ENCODE peak calls at places on chromosome 13, in four cellular contexts. K is K562, G is GM12891, L is HepG2. V is an unnamed sample.

GRCh38 chr13:84927442-84928169 is 871.6 kb downstream of the SLITRK6 start:
- DNase-seq in K (no peak), L (no peak), G (no peak), V (no peak)

GRCh38 chr13:83121904-83122303 is 760.4 kb downstream of the SLITRK1 start:
- DNase-seq in G (no peak), L (no peak), K (no peak), V (no peak)

GRCh38 chr13:49821216-49821820 is 28.8 kb upstream of the KPNA3 start:
- DNase-seq in K (no peak), G (no peak), L (no peak), V (no peak)

GRCh38 chr13:113924184-113924583 is 49.7 kb downstream of the C13orf46 start:
- DNase-seq in G (no peak), L (no peak), K (no peak), V (no peak)

GRCh38 chr13:99688776-99689175 is 187.5 kb downstream of the TM9SF2 start:
- DNase-seq in G (no peak), K (no peak), L (no peak), V (no peak)

GRCh38 chr13:101115762-101116161 is 300.5 kb downstream of the NALCN start:
- DNase-seq in G (no peak), K (no peak), L (no peak), V (no peak)

GRCh38 chr13:91406619-91407018 is 8.2 kb downstream of the GPC5 start:
- DNase-seq in K (peak), G (no peak), L (peak), V (no peak)

GRCh38 chr13:76512676-76513277 is 373.4 kb downstream of the KCTD12 start:
- DNase-seq in L (no peak), G (no peak), K (no peak), V (no peak)

GRCh38 chr13:95002968-95003813 is 290.8 kb upstream of the SOX21 start:
- DNase-seq in G (peak), K (no peak), L (no peak), V (no peak)

GRCh38 chr13:48580886-48581285 is 48.0 kb upstream of the RCBTB2 start:
- DNase-seq in L (no peak), G (no peak), K (no peak), V (no peak)

GRCh38 chr13:30803791-30804190 is 68.4 kb downstream of the ALOX5AP start:
- DNase-seq in L (no peak), G (no peak), K (no peak), V (no peak)

GRCh38 chr13:108281941-108282340 is 12.4 kb downstream of the TNFSF13B start:
- DNase-seq in K (no peak), L (no peak), G (no peak), V (no peak)

GRCh38 chr13:35478384-35479222 is 2.1 kb upstream of the MAB21L1 start:
- DNase-seq in K (no peak), G (no peak), L (no peak), V (no peak)

GRCh38 chr13:35474551-35474950 is 1.9 kb downstream of the MAB21L1 start:
- DNase-seq in G (no peak), L (no peak), K (no peak), V (no peak)

GRCh38 chr13:35479223-35479536 is 2.7 kb upstream of the MAB21L1 start:
- DNase-seq in L (no peak), K (no peak), G (no peak), V (no peak)

GRCh38 chr13:35475131-35475959 is 1.1 kb downstream of the MAB21L1 start:
- DNase-seq in G (no peak), K (no peak), L (no peak), V (no peak)

GRCh38 chr13:35475960-35476943 is at the start of gene MAB21L1:
- DNase-seq in L (no peak), G (no peak), K (no peak), V (no peak)
- TF ChIP-seq POLR2A in L (no peak), G (no peak), K (no peak), V (no peak)

DNA sequence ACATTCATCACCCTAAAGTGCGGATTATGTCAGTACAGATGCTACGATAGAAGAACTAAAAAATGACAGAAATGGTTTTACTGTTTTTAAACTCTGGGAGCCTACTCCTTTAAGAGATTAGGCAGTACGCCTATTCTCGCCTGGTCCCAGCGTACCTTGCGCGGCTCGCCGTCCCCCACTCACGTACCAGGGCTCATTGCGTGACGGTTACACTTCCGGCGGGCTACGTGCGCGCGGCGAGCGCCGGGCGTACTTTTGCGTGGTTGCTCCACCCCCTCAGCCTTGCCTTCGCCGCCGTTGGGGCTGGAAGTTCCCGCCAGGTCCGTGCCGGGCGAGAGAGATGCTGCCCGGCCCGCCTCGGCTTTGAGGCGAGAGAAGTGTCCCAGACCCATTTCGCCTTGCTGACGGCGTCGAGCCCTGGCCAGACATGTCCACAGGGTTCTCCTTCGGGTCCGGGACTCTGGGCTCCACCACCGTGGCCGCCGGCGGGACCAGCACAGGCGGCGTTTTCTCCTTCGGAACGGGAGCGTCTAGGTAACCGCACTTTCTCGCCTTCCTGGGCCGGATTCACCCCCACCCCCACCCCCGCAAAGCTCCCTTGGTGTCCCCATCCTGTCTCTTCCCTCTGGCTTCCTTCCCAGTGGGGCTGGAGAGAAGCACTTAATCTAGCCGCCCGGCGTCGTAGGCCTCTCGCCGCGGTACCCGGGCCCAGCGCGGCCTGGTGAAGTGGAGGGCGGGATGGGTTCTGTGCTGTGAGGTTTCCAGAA is at the start of gene NUP58:
- DNase-seq in L (peak), G (peak), K (peak), V (peak)
- TF ChIP-seq POLR2AphosphoS5 in L (peak), G (peak), K (peak), V (peak)

GRCh38 chr13:96781141-96781540 is 213.1 kb downstream of the OXGR1 start:
- DNase-seq in K (no peak), L (no peak), G (no peak), V (no peak)
- TF ChIP-seq TAF1 in K (no peak), L (no peak), G (no peak), V (no peak)

GRCh38 chr13:28657784-28658538 is 969 bp upstream of the POMP start:
- DNase-seq in K (peak), L (no peak), G (no peak), V (no peak)

GRCh38 chr13:28655566-28655965 is 3.4 kb upstream of the POMP start:
- DNase-seq in G (no peak), K (no peak), L (no peak), V (no peak)

GRCh38 chr13:28659611-28659970 is 661 bp downstream of the POMP start:
- DNase-seq in L (no peak), G (no peak), K (peak), V (no peak)

GRCh38 chr13:28658539-28658795 is 463 bp upstream of the POMP start:
- DNase-seq in G (no peak), L (no peak), K (peak), V (no peak)

DNA sequence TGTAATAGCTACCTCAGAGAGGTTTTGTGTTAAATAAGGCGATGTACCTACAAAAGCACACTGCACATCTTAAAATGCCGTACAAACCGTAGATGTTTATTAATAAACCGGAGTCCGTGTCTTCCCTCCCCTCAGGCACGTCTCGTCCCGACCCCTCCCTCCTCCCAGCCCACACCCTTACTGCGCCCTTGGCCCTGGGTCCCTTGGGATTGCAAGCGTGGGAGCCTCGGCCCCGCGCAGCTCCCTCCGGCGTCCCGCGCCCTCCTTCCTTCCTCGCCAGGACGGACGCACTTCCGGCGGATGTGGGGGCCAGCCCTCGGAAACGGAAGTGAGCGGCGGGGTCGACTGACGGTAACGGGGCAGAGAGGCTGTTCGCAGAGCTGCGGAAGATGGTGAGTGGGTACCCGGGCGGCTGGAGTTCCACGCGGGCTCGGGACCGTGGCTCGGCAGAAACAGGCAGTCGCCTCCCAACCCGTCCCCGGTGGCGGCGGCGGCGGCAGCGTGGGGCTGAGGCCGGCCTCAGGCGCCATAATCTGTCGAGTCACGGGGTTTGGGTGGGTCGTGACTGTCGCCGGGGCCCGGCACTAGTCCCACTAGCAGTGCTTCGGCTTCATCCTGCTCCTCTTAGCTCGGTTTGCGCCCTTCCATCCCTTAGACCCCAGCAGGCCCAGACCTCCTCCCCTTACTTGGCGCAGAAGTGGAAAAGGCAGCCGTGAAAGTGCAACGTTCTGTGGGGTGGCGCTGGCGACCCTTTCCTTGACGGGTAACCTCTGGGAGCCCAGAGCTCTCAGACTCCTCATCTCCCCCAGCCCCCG is at the start of gene POMP:
- DNase-seq in K (peak), G (peak), L (peak), V (peak)
- TF ChIP-seq POLR2A in K (peak), G (peak), L (peak), V (peak)

GRCh38 chr13:52016296-52016695 is 4.1 kb downstream of the ALG11 start:
- DNase-seq in L (no peak), K (no peak), G (no peak), V (no peak)

GRCh38 chr13:52010890-52011689 is at the start of gene ATP7B:
- DNase-seq in K (peak), G (peak), L (peak), V (peak)

GRCh38 chr13:52012512-52012836 is 276 bp downstream of the ALG11 start:
- DNase-seq in L (no peak), G (no peak), K (no peak), V (no peak)

GRCh38 chr13:52009985-52010384 is 1.3 kb downstream of the ATP7B start:
- DNase-seq in K (peak), G (no peak), L (no peak), V (no peak)

GRCh38 chr13:52011690-52012511 is at the start of gene ALG11:
- DNase-seq in L (peak), G (peak), K (peak), V (peak)
- TF ChIP-seq POLR2AphosphoS5 in L (peak), G (peak), K (peak), V (peak)

DNA sequence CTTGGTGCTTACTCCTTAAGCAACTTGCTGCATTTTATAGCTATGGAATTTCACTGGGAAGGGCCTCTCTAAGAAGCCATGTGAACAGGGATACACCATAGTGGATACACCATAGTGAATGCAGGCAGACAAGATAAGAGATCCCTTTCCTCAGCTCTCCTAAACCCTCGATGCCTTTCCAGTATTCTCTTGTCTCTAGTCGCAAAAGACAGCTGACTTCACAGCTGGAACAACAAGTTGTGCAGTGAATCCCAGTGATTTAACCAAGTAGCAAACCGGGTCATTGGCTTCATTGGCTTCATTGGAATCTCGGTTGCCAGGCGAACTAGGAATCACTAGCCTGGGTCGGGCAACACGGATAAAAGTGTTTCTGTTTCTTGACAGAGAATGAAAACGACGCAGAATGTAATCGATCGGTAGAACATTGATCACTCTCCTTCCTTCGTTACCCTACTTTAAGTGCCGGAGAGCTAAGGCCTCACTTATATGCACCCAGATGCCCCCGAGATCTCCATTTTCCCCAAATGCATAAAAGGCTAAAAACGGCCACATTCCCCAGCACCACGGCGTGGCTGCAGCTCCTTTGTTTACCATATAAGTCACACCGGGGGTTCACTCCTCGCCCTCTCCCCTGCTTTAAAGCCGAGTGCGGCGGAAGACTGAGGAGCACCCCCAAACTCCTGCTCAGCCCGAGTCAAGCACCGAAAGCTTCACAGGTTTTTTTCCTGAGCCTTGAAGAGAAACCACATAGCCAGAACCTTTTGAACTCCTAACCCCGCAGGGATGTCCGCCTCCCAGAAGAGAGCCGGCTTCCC is 674 bp downstream of the TRPC4 start:
- DNase-seq in K (no peak), G (no peak), L (no peak), V (no peak)
- TF ChIP-seq TAF1 in K (no peak), G (no peak), L (no peak), V (no peak)

GRCh38 chr13:80340643-80341097 is 256 bp downstream of the SPRY2 start:
- DNase-seq in G (no peak), L (peak), K (no peak), V (no peak)

GRCh38 chr13:80338781-80339577 is 1.9 kb downstream of the SPRY2 start:
- DNase-seq in L (peak), G (no peak), K (peak), V (no peak)

GRCh38 chr13:80339578-80339840 is 1.4 kb downstream of the SPRY2 start:
- DNase-seq in L (no peak), G (no peak), K (peak), V (no peak)

GRCh38 chr13:80341098-80341701 is at the start of gene SPRY2:
- DNase-seq in L (peak), K (peak), G (no peak), V (no peak)

GRCh38 chr13:80339841-80340642 is 884 bp downstream of the SPRY2 start:
- DNase-seq in K (peak), L (peak), G (no peak), V (no peak)
- TF ChIP-seq POLR2A in K (no peak), L (no peak), G (no peak), V (no peak)

DNA sequence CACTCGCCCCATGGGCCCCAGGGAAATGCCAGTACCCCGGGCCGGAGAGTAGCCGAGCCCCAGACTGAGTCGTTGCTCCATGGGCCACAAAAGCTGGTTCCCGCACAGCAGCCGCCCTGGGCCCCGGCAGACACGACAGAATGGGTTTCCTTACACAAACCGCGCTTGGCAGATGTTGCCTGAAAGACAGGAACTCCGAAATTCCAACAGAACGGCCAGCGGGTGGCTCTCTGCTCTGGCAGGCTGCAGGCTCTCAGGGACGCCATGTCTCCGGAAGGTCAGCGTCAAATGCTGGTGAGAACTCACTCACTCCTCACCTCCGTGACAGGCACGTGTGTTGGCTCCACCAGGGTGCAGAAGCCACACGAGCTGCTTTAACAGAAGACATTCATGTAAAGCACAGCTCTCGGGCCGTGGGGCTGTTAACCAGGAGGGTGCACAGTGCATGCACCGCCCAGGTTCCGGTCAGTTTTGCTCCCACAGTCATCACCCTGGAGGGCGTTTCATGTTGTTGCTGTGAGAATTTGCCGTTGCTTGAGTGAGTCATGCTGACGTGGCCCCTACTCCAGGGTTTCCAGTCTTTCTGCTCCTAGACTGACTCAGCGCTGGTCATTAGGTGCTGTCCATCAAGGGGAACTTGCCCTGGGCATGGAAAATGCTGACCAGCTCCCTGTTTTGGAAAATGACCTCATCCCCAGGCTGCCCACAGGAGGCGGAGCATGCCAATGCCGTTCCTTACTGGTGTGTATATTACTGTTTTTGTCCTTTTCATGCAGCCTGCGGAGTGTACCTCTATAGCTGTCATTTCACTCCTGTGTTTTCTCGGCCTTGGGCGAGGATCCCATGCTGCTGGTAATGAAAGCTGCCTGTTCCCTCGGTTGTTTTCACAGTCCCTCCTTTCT is 44.8 kb downstream of the ANKRD10 start:
- DNase-seq in L (peak), G (no peak), K (peak), V (no peak)
- TF ChIP-seq POLR2AphosphoS5 in L (no peak), G (no peak), K (no peak), V (no peak)

GRCh38 chr13:73981595-73981994 is 152.6 kb downstream of the KLF12 start:
- DNase-seq in L (no peak), K (no peak), G (no peak), V (no peak)
- TF ChIP-seq TAF1 in L (no peak), K (no peak), G (no peak), V (no peak)

V was measured in GM12892.